ENCODE peak calls at places on chromosomes 4 and X, in six cellular contexts. N, F, L, C, D and Y are unnamed samples.

GRCh38 chrX:131262200-131262599 is 26.9 kb downstream of the IGSF1 start:
- DNase-seq in N (no peak), F (no peak), L (no peak), C (no peak), D (no peak), Y (no peak)

GRCh38 chr4:117893207-117893606 is 141.1 kb upstream of the NDST3 start:
- DNase-seq in N (no peak), F (no peak), L (no peak), C (no peak), D (no peak), Y (no peak)

GRCh38 chr4:170827562-170828260 is 738.0 kb upstream of the AADAT start:
- DNase-seq in N (no peak), F (no peak), L (peak; percentile 4), C (no peak), D (no peak), Y (no peak)

GRCh38 chrX:110691446-110691845 is 104.2 kb downstream of the CHRDL1 start:
- DNase-seq in N (no peak), F (no peak), L (no peak), C (no peak), D (no peak), Y (no peak)

GRCh38 chr4:19224820-19225219 is 1026.9 kb upstream of the SLIT2 start:
- DNase-seq in N (peak; percentile 54), F (no peak), L (no peak), C (no peak), D (no peak), Y (no peak)

GRCh38 chr4:150415213-150415612 is 166.7 kb upstream of the MAB21L2 start:
- DNase-seq in N (no peak), F (no peak), L (no peak), C (no peak), D (no peak), Y (no peak)

GRCh38 chr4:95204873-95205272 is 343.9 kb downstream of the UNC5C start:
- DNase-seq in N (no peak), F (no peak), L (no peak), C (no peak), D (peak; percentile 22), Y (no peak)

GRCh38 chr4:8729408-8730149 is 137.0 kb downstream of the CPZ start:
- DNase-seq in N (no peak), F (no peak), L (no peak), C (no peak), D (no peak), Y (no peak)

GRCh38 chr4:108126806-108127205 is 41.9 kb downstream of the LEF1 start:
- DNase-seq in N (no peak), F (no peak), L (no peak), C (no peak), D (no peak), Y (no peak)

GRCh38 chr4:122246551-122246950 is 94.4 kb downstream of the BLTP1 start:
- DNase-seq in N (no peak), F (no peak), L (no peak), C (no peak), D (no peak), Y (no peak)

GRCh38 chr4:15695240-15695699 is 7.6 kb upstream of the BST1 start:
- DNase-seq in N (peak; percentile 87), F (no peak), L (peak; percentile 91), C (no peak), D (no peak), Y (peak; percentile 86)

GRCh38 chrX:150690126-150690525 is 3.1 kb upstream of the MTMR1 start:
- DNase-seq in N (peak; percentile 74), F (no peak), L (peak; percentile 76), C (no peak), D (no peak), Y (peak; percentile 54)

GRCh38 chr4:8727546-8728510 is 135.3 kb downstream of the CPZ start:
- DNase-seq in N (no peak), F (no peak), L (no peak), C (no peak), D (no peak), Y (no peak)

GRCh38 chr4:121720109-121720508 is 23.3 kb upstream of the ANXA5 start:
- DNase-seq in N (no peak), F (no peak), L (no peak), C (no peak), D (no peak), Y (no peak)

GRCh38 chr4:121555315-121556107 is 141.3 kb downstream of the ANXA5 start:
- DNase-seq in N (peak; percentile 2), F (no peak), L (no peak), C (no peak), D (no peak), Y (no peak)

GRCh38 chrX:132791725-132792124 is 166.7 kb downstream of the HS6ST2 start:
- DNase-seq in N (no peak), F (no peak), L (no peak), C (no peak), D (no peak), Y (no peak)

GRCh38 chr4:6561706-6562371 is 13.2 kb upstream of the MAN2B2 start:
- DNase-seq in N (no peak), F (no peak), L (no peak), C (no peak), D (no peak), Y (no peak)

GRCh38 chr4:6561173-6561516 is 13.8 kb upstream of the MAN2B2 start:
- DNase-seq in N (peak; percentile 15), F (no peak), L (no peak), C (no peak), D (no peak), Y (no peak)

GRCh38 chr4:6563935-6564645 is 10.9 kb upstream of the MAN2B2 start:
- DNase-seq in N (no peak), F (no peak), L (no peak), C (no peak), D (no peak), Y (no peak)

GRCh38 chr4:6560416-6561172 is 14.4 kb upstream of the MAN2B2 start:
- DNase-seq in N (peak; percentile 9), F (no peak), L (no peak), C (no peak), D (no peak), Y (no peak)

GRCh38 chr4:6562931-6563901 is 11.8 kb upstream of the MAN2B2 start:
- DNase-seq in N (peak; percentile 7), F (no peak), L (no peak), C (no peak), D (peak; percentile 77), Y (no peak)
- H3K4me3 ChIP-seq in N (peak overlapping the region; percentile 12), F (peak overlapping the region; percentile 49), L (peak overlapping the region; percentile 18), C (peak overlapping the region; percentile 11), D (no peak overlapping the region), Y (peak overlapping the region; percentile 16)

DNA sequence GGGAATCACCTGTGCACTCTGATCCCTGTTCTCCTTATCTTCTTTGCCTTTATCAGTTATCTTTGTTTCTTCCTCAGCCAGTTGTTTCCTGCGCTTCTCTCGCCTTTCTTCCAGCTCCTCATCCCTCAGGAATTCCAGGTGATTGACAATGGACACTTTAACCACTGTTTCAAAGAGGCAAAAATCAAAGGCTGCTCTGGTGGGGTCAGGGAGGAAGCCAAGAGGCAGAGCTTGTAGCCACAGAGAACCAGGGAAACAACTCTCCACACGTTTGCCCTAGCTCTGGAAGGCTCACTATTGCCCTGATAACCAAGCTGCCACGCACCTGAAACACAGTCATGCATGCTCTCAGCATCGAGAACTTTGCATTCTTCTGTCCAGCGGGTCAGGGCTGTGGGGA is 124.5 kb upstream of the HSD17B10 start:
- DNase-seq in N (no peak), F (no peak), L (no peak), C (no peak), D (no peak), Y (no peak)
- H3K36me3 ChIP-seq in N (peaks cover 31% of the 10 kb centered on the region), F (no peaks in the 10 kb centered on the region), L (peaks cover 11% of the 10 kb centered on the region), C (peaks cover 59% of the 10 kb centered on the region), D (peaks cover 93% of the 10 kb centered on the region), Y (peaks cover 26% of the 10 kb centered on the region)

GRCh38 chrX:148573119-148573518 is 72.7 kb downstream of the AFF2 start:
- DNase-seq in N (no peak), F (no peak), L (no peak), C (no peak), D (no peak), Y (no peak)
- TF ChIP-seq CTCF in N (no peak), F (no peak), L (no peak), C (no peak), D (peak; percentile 8), Y (no peak)

GRCh38 chr4:153521995-153522799 is 56.0 kb downstream of the TMEM131L start:
- DNase-seq in N (no peak), F (no peak), L (no peak), C (peak; percentile 64), D (no peak), Y (no peak)

GRCh38 chr4:153520227-153520626 is 54.1 kb downstream of the TMEM131L start:
- DNase-seq in N (no peak), F (no peak), L (no peak), C (no peak), D (no peak), Y (no peak)

GRCh38 chr4:153522800-153523089 is 56.6 kb downstream of the TMEM131L start:
- DNase-seq in N (no peak), F (no peak), L (no peak), C (peak; percentile 19), D (no peak), Y (no peak)

GRCh38 chr4:153520871-153521329 is 54.7 kb downstream of the TMEM131L start:
- DNase-seq in N (peak; percentile 28), F (no peak), L (no peak), C (no peak), D (no peak), Y (no peak)

DNA sequence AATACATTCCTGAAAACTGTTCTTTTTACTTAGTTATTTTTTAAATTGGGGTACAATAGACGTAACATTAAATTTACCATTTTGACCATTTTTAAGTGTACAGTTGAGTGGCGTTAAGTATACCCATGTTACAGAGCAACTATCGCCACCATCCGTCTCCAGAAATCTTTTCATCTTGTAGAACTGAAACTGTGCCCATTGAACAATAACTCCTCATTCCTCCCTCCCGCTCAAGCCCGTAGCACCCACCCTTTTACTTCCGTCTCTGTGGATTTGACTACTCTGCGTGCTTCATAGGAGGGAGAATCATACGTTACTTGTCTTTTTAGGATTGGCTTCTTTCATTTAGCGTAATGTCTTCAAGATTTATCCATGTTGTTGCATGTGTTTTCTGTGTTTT is 55.3 kb downstream of the TMEM131L start:
- DNase-seq in N (no peak), F (no peak), L (no peak), C (no peak), D (no peak), Y (no peak)
- H3K4me3 ChIP-seq in N (no peak overlapping the region), F (no peak overlapping the region), L (no peak overlapping the region), C (peak overlapping the region; percentile 21), D (no peak overlapping the region), Y (no peak overlapping the region)

GRCh38 chr4:145770124-145770523 is 90.2 kb downstream of the C4orf51 start:
- DNase-seq in N (no peak), F (no peak), L (no peak), C (no peak), D (no peak), Y (no peak)
- H3K36me3 ChIP-seq in N (peaks cover 55% of the 10 kb centered on the region), F (no peaks in the 10 kb centered on the region), L (peaks cover 11% of the 10 kb centered on the region), C (peaks cover 34% of the 10 kb centered on the region), D (no peaks in the 10 kb centered on the region), Y (peaks cover 13% of the 10 kb centered on the region)

GRCh38 chr4:86755388-86755787 is 93.8 kb downstream of the SLC10A6 start:
- DNase-seq in N (no peak), F (no peak), L (no peak), C (no peak), D (no peak), Y (no peak)
- TF ChIP-seq CTCF in N (no peak), F (no peak), L (no peak), C (no peak), D (no peak), Y (no peak)

GRCh38 chr4:2878346-2878745 is 34.7 kb downstream of the ADD1 start:
- DNase-seq in N (peak; percentile 38), F (no peak), L (no peak), C (no peak), D (no peak), Y (no peak)
- H3K4me3 ChIP-seq in N (no peak overlapping the region), F (no peak overlapping the region), L (no peak overlapping the region), C (no peak overlapping the region), D (no peak overlapping the region), Y (no peak overlapping the region)